ENCODE peak calls at places on chromosomes 12 and 14, in four cellular contexts. E is activated T-helper 1 cell treated with Interleukin-2 at 50 U/mL for 16 hours, R is SK-N-SH, X is RCC 7860. D is an unnamed sample.

GRCh38 chr12:132700212-132700913 is 10.3 kb upstream of the PGAM5 start:
- DNase-seq in E (no peak), R (no peak), X (no peak), D (no peak)

GRCh38 chr12:15074351-15074750 is 101.5 kb downstream of the PDE6H start:
- DNase-seq in E (no peak), R (no peak), X (no peak), D (no peak)

GRCh38 chr12:121128908-121129704 is 3.6 kb upstream of the P2RX7 start:
- DNase-seq in E (peak), R (peak), X (no peak), D (no peak)

GRCh38 chr14:105495101-105495989 is 4.3 kb downstream of the TEDC1 start:
- DNase-seq in E (no peak), R (no peak), X (no peak), D (peak)

GRCh38 chr14:97442363-97442762 is 645.2 kb downstream of the VRK1 start:
- DNase-seq in E (no peak), R (no peak), X (no peak), D (no peak)

GRCh38 chr14:68306934-68307758 is 485.7 kb downstream of the ZFP36L1 start:
- DNase-seq in E (no peak), R (no peak), X (no peak), D (no peak)

GRCh38 chr12:45269407-45269741 is 53.5 kb downstream of the ANO6 start:
- DNase-seq in E (no peak), R (no peak), X (no peak), D (no peak)

GRCh38 chr14:99755629-99756603 is 37.3 kb upstream of the EML1 start:
- DNase-seq in E (no peak), R (no peak), X (peak), D (peak)

GRCh38 chr14:89384023-89384422 is 33.0 kb downstream of the FOXN3 start:
- DNase-seq in E (no peak), R (no peak), X (no peak), D (no peak)

GRCh38 chr12:30598889-30599288 is 96.8 kb downstream of the IPO8 start:
- DNase-seq in E (no peak), R (no peak), X (no peak), D (no peak)

GRCh38 chr12:130992448-130992847 is 38.7 kb downstream of the ADGRD1 start:
- DNase-seq in E (no peak), R (no peak), X (no peak), D (no peak)

GRCh38 chr12:43816168-43816567 is 10.1 kb upstream of the TWF1 start:
- DNase-seq in E (no peak), R (no peak), X (peak), D (no peak)

GRCh38 chr12:40202095-40203059 is 22.4 kb upstream of the LRRK2 start:
- DNase-seq in E (no peak), R (no peak), X (no peak), D (no peak)

GRCh38 chr14:58078068-58078467 is 73.9 kb downstream of the ARMH4 start:
- DNase-seq in E (no peak), R (no peak), X (peak), D (no peak)

GRCh38 chr12:21248679-21249078 is 86.0 kb downstream of the SLCO1A2 start:
- DNase-seq in E (no peak), R (peak), X (no peak), D (no peak)

GRCh38 chr14:73718742-73719251 is 4.6 kb upstream of the PNMA1 start:
- DNase-seq in E (no peak), R (peak), X (no peak), D (no peak)

D was measured in chondrocyte.